ENCODE peak calls at places on chromosomes 16 and 17, in seven cellular contexts. M is CD8-positive, alpha-beta memory T cell; I is ACHN; O is COR-L47; F is fibroblast of pulmonary artery; H is mesenchymal stem cell; W is activated naive CD8-positive, alpha-beta T cell treated with anti-CD3 and anti-CD28 coated beads, Interleukin-2, amount 50 U/mL, for 24 hours. J is an unnamed sample.
A peak's percentile ranks its signal among the peaks of the same experiment; 100 is the strongest.

GRCh38 chr17:82060001-82060380 is 5.6 kb downstream of the DUS1L start:
- DNase-seq in I (no peak), F (no peak), O (no peak), M (no peak), W (no peak), H (no peak), J (peak; percentile 5)

GRCh38 chr16:24070851-24071250 is 185.3 kb upstream of the CACNG3 start:
- DNase-seq in W (peak; percentile 17), M (no peak), F (peak; percentile 10), O (no peak), I (peak; percentile 63), H (no peak), J (peak; percentile 43)

GRCh38 chr17:28725660-28726395 is at the start of gene TLCD1:
- DNase-seq in W (peak; percentile 76), I (peak; percentile 83), O (peak; percentile 75), F (peak; percentile 74), M (peak; percentile 39), H (peak; percentile 86), J (peak; percentile 74)

GRCh38 chr17:31857920-31858646 is 961 bp downstream of the COPRS start:
- DNase-seq in W (no peak), H (peak; percentile 5), I (no peak), O (no peak), M (no peak), F (no peak), J (no peak)

GRCh38 chr16:11423315-11424117 is 78.3 kb downstream of the RMI2 start:
- DNase-seq in O (no peak), F (no peak), W (no peak), M (no peak), H (no peak), I (no peak), J (peak; percentile 65)

GRCh38 chr17:4497101-4497824 is 1.4 kb upstream of the SPNS2 start:
- DNase-seq in W (no peak), O (no peak), I (peak; percentile 99), H (no peak), F (no peak), M (no peak), J (no peak)

GRCh38 chr17:17675925-17676534 is 5.2 kb upstream of the RAI1 start:
- DNase-seq in W (no peak), H (peak; percentile 59), O (no peak), M (peak; percentile 24), F (no peak), I (no peak), J (peak; percentile 40)

GRCh38 chr17:73346763-73347162 is 35.0 kb upstream of the CDC42EP4 start:
- DNase-seq in O (no peak), I (no peak), F (no peak), M (no peak), W (no peak), H (no peak), J (no peak)

GRCh38 chr17:82821554-82821953 is 18.3 kb downstream of the ZNF750 start:
- DNase-seq in W (no peak), F (no peak), H (no peak), M (no peak), O (no peak), I (no peak), J (no peak)

GRCh38 chr16:84052071-84052622 is 9.6 kb upstream of the SLC38A8 start:
- DNase-seq in F (no peak), I (no peak), M (no peak), W (no peak), O (no peak), H (no peak), J (no peak)

GRCh38 chr17:60641126-60641525 is 36.5 kb upstream of the BCAS3 start:
- DNase-seq in M (no peak), F (no peak), W (no peak), I (no peak), H (no peak), O (no peak), J (no peak)

GRCh38 chr17:42110301-42111264 is 1.9 kb downstream of the DHX58 start:
- DNase-seq in H (no peak), M (no peak), F (no peak), W (no peak), I (no peak), O (no peak), J (no peak)

GRCh38 chr17:51848451-51848850 is 310.1 kb downstream of the CA10 start:
- DNase-seq in H (no peak), M (no peak), I (no peak), F (no peak), O (no peak), W (no peak), J (no peak)

GRCh38 chr17:64718058-64718457 is 56.0 kb upstream of the SMURF2 start:
- DNase-seq in W (no peak), M (no peak), I (peak; percentile 49), O (no peak), F (no peak), H (no peak), J (peak; percentile 61)

GRCh38 chr17:29615492-29616299 is 7.0 kb downstream of the CORO6 start:
- DNase-seq in O (peak; percentile 76), W (peak; percentile 84), M (peak; percentile 82), H (peak; percentile 85), I (no peak), F (peak; percentile 82), J (peak; percentile 80)

GRCh38 chr17:969767-970387 is 9.7 kb downstream of the NXN start:
- DNase-seq in I (no peak), M (no peak), F (no peak), H (peak; percentile 82), O (no peak), W (no peak), J (no peak)

GRCh38 chr17:82978765-82979349 is 100.6 kb upstream of the METRNL start:
- DNase-seq in I (no peak), W (no peak), F (no peak), M (peak; percentile 52), O (no peak), H (no peak), J (no peak)

GRCh38 chr17:21125862-21126261 is 902 bp upstream of the DHRS7B start:
- DNase-seq in H (no peak), O (no peak), W (peak; percentile 52), M (peak; percentile 72), I (no peak), F (no peak), J (peak; percentile 48)

GRCh38 chr17:83200746-83201145 is 121.3 kb downstream of the METRNL start:
- DNase-seq in W (no peak), O (no peak), F (no peak), I (no peak), H (no peak), M (no peak), J (no peak)

GRCh38 chr16:19688396-19689024 is 29.5 kb downstream of the KNOP1 start:
- DNase-seq in H (no peak), I (no peak), F (no peak), M (no peak), W (no peak), O (no peak), J (no peak)

GRCh38 chr17:51121620-51122472 is 1.2 kb upstream of the SPAG9 start:
- DNase-seq in O (peak; percentile 25), W (peak; percentile 90), M (peak; percentile 19), I (peak; percentile 99), H (peak; percentile 99), F (peak; percentile 95), J (no peak)